ENCODE peak calls at places on chromosomes 3 and 15, in nine cellular contexts. W, P, M, R, D, Y, U, I and C are unnamed samples.

GRCh38 chr3:30502742-30503073 is 103.7 kb upstream of the TGFBR2 start:
- DNase-seq in R (no peak), P (no peak), D (no peak), I (no peak), W (peak; percentile 95), M (no peak), U (peak; percentile 37), Y (no peak), C (no peak)

GRCh38 chr3:171346011-171346410 is 114.2 kb downstream of the TNIK start:
- DNase-seq in M (no peak), P (no peak), D (no peak), Y (no peak), W (no peak), I (no peak), U (no peak), R (no peak), C (no peak)

GRCh38 chr15:90561344-90562244 is 31.9 kb downstream of the CRTC3 start:
- DNase-seq in R (no peak), W (no peak), D (no peak), I (no peak), U (peak; percentile 77), P (no peak), M (no peak), Y (no peak), C (peak; percentile 35)

GRCh38 chr3:154971341-154971740 is 108.8 kb upstream of the MME start:
- DNase-seq in M (no peak), Y (no peak), P (no peak), W (peak; percentile 8), R (no peak), D (no peak), I (no peak), U (no peak), C (no peak)

GRCh38 chr15:72099155-72099554 is 18.8 kb downstream of the MYO9A start:
- DNase-seq in M (no peak), Y (no peak), I (no peak), W (no peak), P (no peak), U (no peak), R (no peak), D (no peak), C (no peak)

GRCh38 chr3:72894941-72895552 is 7.2 kb downstream of the GXYLT2 start:
- DNase-seq in P (no peak), R (no peak), M (no peak), I (no peak), D (no peak), U (no peak), W (no peak), Y (no peak), C (no peak)

GRCh38 chr3:111763968-111764367 is 95.1 kb upstream of the PHLDB2 start:
- DNase-seq in P (no peak), I (no peak), Y (no peak), M (no peak), D (no peak), U (no peak), W (no peak), R (no peak), C (no peak)

GRCh38 chr15:47473857-47474256 is 243.4 kb upstream of the SEMA6D start:
- DNase-seq in W (no peak), M (no peak), D (peak; percentile 76), Y (no peak), P (no peak), I (peak; percentile 48), R (no peak), U (no peak), C (no peak)

GRCh38 chr15:83144771-83145170 is 37.3 kb downstream of the TM6SF1 start:
- DNase-seq in P (no peak), W (no peak), R (no peak), U (no peak), D (no peak), I (no peak), M (no peak), Y (no peak), C (no peak)

GRCh38 chr3:127373701-127374625 is 86.1 kb upstream of the PRR20G start:
- DNase-seq in Y (peak; percentile 37), W (no peak), I (no peak), U (no peak), R (peak; percentile 88), M (peak; percentile 71), D (no peak), P (peak; percentile 29), C (no peak)

GRCh38 chr3:187943677-187944390 is 198.6 kb upstream of the BCL6 start:
- DNase-seq in P (no peak), I (no peak), M (peak; percentile 20), D (no peak), U (no peak), R (no peak), Y (no peak), W (peak; percentile 23), C (no peak)

GRCh38 chr3:42247576-42248027 is 18.4 kb downstream of the CCK start:
- DNase-seq in U (peak; percentile 72), W (peak; percentile 50), P (peak; percentile 50), I (no peak), Y (peak; percentile 64), M (peak; percentile 77), R (peak; percentile 88), D (peak; percentile 41), C (peak; percentile 16)

GRCh38 chr3:71921036-71921435 is 136.1 kb upstream of the PROK2 start:
- DNase-seq in I (no peak), U (no peak), P (no peak), R (no peak), M (no peak), W (no peak), Y (no peak), D (no peak), C (no peak)

GRCh38 chr3:48898383-48899234 is at the start of gene SLC25A20:
- DNase-seq in R (peak; percentile 98), M (peak; percentile 91), Y (peak; percentile 96), D (peak; percentile 92), W (peak; percentile 86), U (peak; percentile 95), P (peak; percentile 96), I (peak; percentile 95), C (peak; percentile 85)

GRCh38 chr3:48896991-48897390 is 1.7 kb downstream of the SLC25A20 start:
- DNase-seq in D (no peak), W (no peak), R (no peak), I (no peak), M (no peak), U (no peak), Y (no peak), P (no peak), C (no peak)

GRCh38 chr3:48899298-48899697 is 616 bp upstream of the SLC25A20 start:
- DNase-seq in D (no peak), U (peak; percentile 85), Y (no peak), P (no peak), I (no peak), W (no peak), R (no peak), M (no peak), C (peak; percentile 55)

GRCh38 chr3:48897401-48898376 is 993 bp downstream of the SLC25A20 start:
- DNase-seq in D (no peak), P (peak; percentile 36), Y (no peak), U (peak; percentile 13), I (no peak), R (peak; percentile 45), M (no peak), W (no peak), C (no peak)
- H3K27ac ChIP-seq in D (peak overlapping the region; percentile 89), P (peak overlapping the region; percentile 81), Y (peak overlapping the region; percentile 85), U (peak overlapping the region; percentile 77), I (peak overlapping the region; percentile 83), R (no peak overlapping the region), M (no peak overlapping the region), W (no peak overlapping the region), C (peak overlapping the region; percentile 74)

DNA sequence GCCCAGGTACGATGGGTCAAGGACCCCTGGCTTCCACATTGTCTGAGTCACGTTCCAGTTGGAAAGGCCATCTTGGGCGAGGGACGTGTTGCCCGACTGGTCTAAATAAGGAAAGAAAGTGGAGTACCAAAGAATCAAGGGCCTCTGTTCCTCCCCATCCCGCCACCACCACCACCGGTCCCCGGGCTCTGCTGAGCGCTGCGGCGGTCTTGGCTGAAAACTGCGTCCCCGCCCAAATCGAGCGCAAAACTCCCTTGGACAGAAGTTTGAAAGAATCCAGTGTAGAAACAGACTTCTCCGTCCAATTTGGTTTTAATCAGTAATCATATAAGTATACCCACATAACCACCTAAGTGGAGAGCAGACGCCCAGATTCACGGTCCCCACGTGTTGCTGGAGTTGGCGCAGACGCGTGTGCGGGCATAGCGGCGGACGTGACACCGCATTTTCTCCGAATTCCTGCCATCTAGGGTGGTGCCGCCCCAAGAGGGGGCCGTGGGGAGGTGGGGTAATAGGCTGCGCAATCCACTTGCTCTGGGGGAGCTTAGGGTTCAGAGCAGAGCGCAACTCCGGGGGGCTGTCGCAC is 243.8 kb upstream of the TOPAZ1 start:
- DNase-seq in M (peak; percentile 52), Y (no peak), I (no peak), D (no peak), R (peak; percentile 73), U (peak; percentile 22), P (no peak), W (no peak), C (no peak)
- H3K4me3 ChIP-seq in M (peak overlapping the region; percentile 58), Y (peak overlapping the region; percentile 61), I (peak overlapping the region; percentile 68), D (peak overlapping the region; percentile 58), R (peak overlapping the region; percentile 78), U (no peak overlapping the region), P (no peak overlapping the region), W (no peak overlapping the region), C (no peak overlapping the region)

GRCh38 chr3:15631426-15632211 is 30.1 kb downstream of the BTD start:
- DNase-seq in I (no peak), P (no peak), W (no peak), R (no peak), U (no peak), M (no peak), D (no peak), Y (no peak), C (no peak)

GRCh38 chr3:15632212-15632580 is 30.7 kb downstream of the BTD start:
- DNase-seq in P (no peak), I (no peak), M (no peak), Y (no peak), D (no peak), R (no peak), W (no peak), U (no peak), C (no peak)

GRCh38 chr3:15629860-15630597 is 28.5 kb downstream of the BTD start:
- DNase-seq in U (peak; percentile 87), D (peak; percentile 57), M (peak; percentile 81), W (peak; percentile 72), Y (peak; percentile 63), P (peak; percentile 71), R (peak; percentile 73), I (no peak), C (peak; percentile 44)

GRCh38 chr3:15628967-15629366 is 27.4 kb downstream of the BTD start:
- DNase-seq in D (no peak), W (no peak), Y (no peak), R (no peak), U (no peak), I (no peak), M (no peak), P (no peak), C (no peak)

GRCh38 chr3:15630646-15631350 is 29.3 kb downstream of the BTD start:
- DNase-seq in Y (no peak), U (peak; percentile 37), R (no peak), D (no peak), W (peak; percentile 50), M (no peak), P (no peak), I (no peak), C (no peak)
- H3K4me1 ChIP-seq in Y (peaks cover 20% of the 10 kb centered on the region), U (peaks cover 16% of the 10 kb centered on the region), R (no peaks in the 10 kb centered on the region), D (peaks cover 39% of the 10 kb centered on the region), W (peaks cover 52% of the 10 kb centered on the region), M (peaks cover 13% of the 10 kb centered on the region), P (no peaks in the 10 kb centered on the region), I (peaks cover 38% of the 10 kb centered on the region), C (peaks cover 9% of the 10 kb centered on the region)

DNA sequence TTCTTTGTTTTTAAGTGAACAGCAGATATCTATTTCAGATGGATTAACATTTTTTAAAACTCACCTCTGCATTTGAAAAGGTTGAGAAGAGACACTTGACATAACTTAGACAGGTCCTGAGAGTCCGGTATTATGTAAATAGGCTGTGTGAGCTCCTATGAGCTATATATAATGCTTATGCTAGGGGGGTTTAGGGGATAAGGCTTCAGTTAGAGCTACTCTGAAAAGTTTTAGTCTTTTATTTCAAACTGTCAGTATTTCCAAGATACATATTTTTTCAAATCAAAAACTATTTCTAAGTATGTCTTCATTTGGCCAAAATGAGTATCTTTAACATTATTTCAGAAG is 16.9 kb downstream of the SHC4 start:
- DNase-seq in P (no peak), R (no peak), I (no peak), U (no peak), D (no peak), Y (no peak), W (no peak), M (no peak), C (no peak)
- H3K27ac ChIP-seq in P (no peak overlapping the region), R (no peak overlapping the region), I (no peak overlapping the region), U (no peak overlapping the region), D (no peak overlapping the region), Y (no peak overlapping the region), W (peak overlapping the region; percentile 79), M (no peak overlapping the region), C (no peak overlapping the region)